ENCODE peak calls at places on chromosomes 3 and 15, in five cellular contexts. J is sigmoid colon, O is PC-9, A is right cardiac atrium, U is BE2C. N is an unnamed sample.
A peak's percentile ranks its signal among the peaks of the same experiment; 100 is the strongest.

GRCh38 chr3:16583551-16583950 is 21.7 kb downstream of the DAZL start:
- DNase-seq in J (no peak), O (no peak), A (no peak), U (no peak), N (no peak)

GRCh38 chr3:72665103-72665502 is 183.1 kb downstream of the SHQ1 start:
- DNase-seq in J (no peak), O (no peak), A (no peak), U (no peak), N (no peak)

GRCh38 chr3:150419076-150419868 is 11.2 kb downstream of the TSC22D2 start:
- DNase-seq in J (no peak), O (no peak), A (no peak), U (no peak), N (no peak)

GRCh38 chr3:129162729-129163579 is 2.1 kb upstream of the ISY1 start:
- DNase-seq in J (no peak), O (no peak), A (no peak), U (no peak), N (no peak)

GRCh38 chr3:128194843-128195242 is 41.6 kb downstream of the EEFSEC start:
- DNase-seq in J (no peak), O (no peak), A (peak; percentile 80), U (peak; percentile 51), N (peak; percentile 56)

GRCh38 chr3:36663666-36664291 is 100.6 kb downstream of the DCLK3 start:
- DNase-seq in J (no peak), O (no peak), A (no peak), U (no peak), N (no peak)

GRCh38 chr15:91853968-91854943 is 748 bp downstream of the SLCO3A1 start:
- DNase-seq in J (peak; percentile 71), O (peak; percentile 51), A (peak; percentile 80), U (peak; percentile 69), N (peak; percentile 49)

GRCh38 chr3:116356056-116356455 is 89.2 kb downstream of the LSAMP start:
- DNase-seq in J (no peak), O (no peak), A (no peak), U (no peak), N (no peak)

GRCh38 chr3:182713743-182714517 is 79.4 kb upstream of the ATP11B start:
- DNase-seq in J (no peak), O (peak; percentile 24), A (no peak), U (no peak), N (no peak)

GRCh38 chr3:113405180-113405579 is 36.1 kb downstream of the CFAP44 start:
- DNase-seq in J (no peak), O (no peak), A (no peak), U (no peak), N (no peak)

GRCh38 chr3:52240059-52240885 is 1.3 kb upstream of the TWF2 start:
- DNase-seq in J (peak; percentile 87), O (no peak), A (peak; percentile 71), U (peak; percentile 88), N (peak; percentile 26)

GRCh38 chr3:153829596-153830170 is 291.5 kb upstream of the ARHGEF26 start:
- DNase-seq in J (no peak), O (no peak), A (no peak), U (no peak), N (no peak)

GRCh38 chr3:48655586-48655985 is 7.1 kb downstream of the CELSR3 start:
- DNase-seq in J (no peak), O (no peak), A (no peak), U (no peak), N (no peak)

GRCh38 chr3:134426660-134427181 is 52.5 kb upstream of the AMOTL2 start:
- DNase-seq in J (no peak), O (no peak), A (no peak), U (no peak), N (no peak)

GRCh38 chr3:197516517-197516889 is 39.3 kb downstream of the BDH1 start:
- DNase-seq in J (no peak), O (peak; percentile 91), A (no peak), U (no peak), N (no peak)

GRCh38 chr3:30625541-30626438 is 19.4 kb downstream of the TGFBR2 start:
- DNase-seq in J (no peak), O (peak; percentile 43), A (no peak), U (no peak), N (no peak)
- H3K4me1 ChIP-seq in J (no peaks in the 10 kb centered on the region), O (peaks cover 27% of the 10 kb centered on the region), A (peaks cover 32% of the 10 kb centered on the region), U (no peaks in the 10 kb centered on the region), N (peaks cover 100% of the 10 kb centered on the region)

GRCh38 chr3:50237133-50237651 is 1.2 kb downstream of the GNAI2 start:
- DNase-seq in J (no peak), O (peak; percentile 36), A (peak; percentile 80), U (no peak), N (peak; percentile 50)
- H3K4me1 ChIP-seq in J (no peaks in the 10 kb centered on the region), O (peaks cover 24% of the 10 kb centered on the region), A (peaks cover 12% of the 10 kb centered on the region), U (no peaks in the 10 kb centered on the region), N (peaks cover 43% of the 10 kb centered on the region)

GRCh38 chr15:63764912-63765311 is 68.8 kb downstream of the HERC1 start:
- DNase-seq in J (no peak), O (no peak), A (no peak), U (no peak), N (no peak)

GRCh38 chr15:63759752-63760151 is 74.0 kb downstream of the HERC1 start:
- DNase-seq in J (no peak), O (no peak), A (no peak), U (peak; percentile 16), N (no peak)

GRCh38 chr15:63764124-63764827 is 69.5 kb downstream of the HERC1 start:
- DNase-seq in J (no peak), O (no peak), A (no peak), U (no peak), N (no peak)

GRCh38 chr15:63765338-63765737 is 68.4 kb downstream of the HERC1 start:
- DNase-seq in J (no peak), O (no peak), A (no peak), U (no peak), N (no peak)

GRCh38 chr15:63763476-63764123 is 70.1 kb downstream of the HERC1 start:
- DNase-seq in J (no peak), O (no peak), A (no peak), U (no peak), N (no peak)
- H3K4me1 ChIP-seq in J (no peaks in the 10 kb centered on the region), O (no peaks in the 10 kb centered on the region), A (peaks cover 9% of the 10 kb centered on the region), U (peaks cover 5% of the 10 kb centered on the region), N (peaks cover 81% of the 10 kb centered on the region)

DNA sequence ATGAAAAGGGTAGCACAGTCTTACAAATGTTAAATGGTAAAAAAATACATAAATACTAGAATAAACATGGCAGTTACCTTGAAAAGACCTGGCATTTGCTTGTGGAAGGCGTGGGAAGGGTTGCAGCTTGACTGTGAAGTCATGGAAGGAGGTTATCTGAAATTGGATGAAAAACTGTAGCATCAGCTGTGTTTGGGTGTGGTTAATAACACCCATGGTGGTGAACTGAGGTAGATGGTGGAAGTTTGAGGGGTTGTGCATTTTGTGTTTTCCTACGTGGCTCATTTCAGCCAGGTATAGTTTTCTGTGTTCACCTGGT is 46.5 kb downstream of the PSMD6 start:
- DNase-seq in J (no peak), O (no peak), A (no peak), U (no peak), N (no peak)
- H3K4me1 ChIP-seq in J (no peaks in the 10 kb centered on the region), O (peaks cover 16% of the 10 kb centered on the region), A (peaks cover 9% of the 10 kb centered on the region), U (peaks cover 3% of the 10 kb centered on the region), N (peaks cover 38% of the 10 kb centered on the region)

GRCh38 chr15:90149609-90150340 is 47.5 kb upstream of the IDH2 start:
- DNase-seq in J (no peak), O (no peak), A (no peak), U (no peak), N (no peak)

GRCh38 chr15:90153658-90154057 is 47.5 kb upstream of the SEMA4B start:
- DNase-seq in J (no peak), O (no peak), A (no peak), U (no peak), N (no peak)

GRCh38 chr15:90151989-90152645 is 49.0 kb upstream of the SEMA4B start:
- DNase-seq in J (no peak), O (no peak), A (no peak), U (no peak), N (no peak)

GRCh38 chr15:90154861-90155626 is 46.1 kb upstream of the SEMA4B start:
- DNase-seq in J (peak; percentile 78), O (no peak), A (no peak), U (peak; percentile 39), N (no peak)

GRCh38 chr15:90154246-90154645 is 46.9 kb upstream of the SEMA4B start:
- DNase-seq in J (no peak), O (no peak), A (no peak), U (no peak), N (no peak)
- H3K4me1 ChIP-seq in J (no peaks in the 10 kb centered on the region), O (peaks cover 44% of the 10 kb centered on the region), A (no peaks in the 10 kb centered on the region), U (peaks cover 14% of the 10 kb centered on the region), N (peaks cover 6% of the 10 kb centered on the region)

GRCh38 chr15:88631464-88632028 is 7.3 kb upstream of the ISG20 start:
- DNase-seq in J (peak; percentile 68), O (no peak), A (no peak), U (no peak), N (no peak)
- H3K4me1 ChIP-seq in J (no peaks in the 10 kb centered on the region), O (peaks cover 11% of the 10 kb centered on the region), A (peaks cover 2% of the 10 kb centered on the region), U (no peaks in the 10 kb centered on the region), N (no peaks in the 10 kb centered on the region)

GRCh38 chr15:70435369-70435768 is 328.0 kb downstream of the UACA start:
- DNase-seq in J (no peak), O (peak; percentile 25), A (no peak), U (no peak), N (no peak)

GRCh38 chr15:70437882-70438331 is 325.5 kb downstream of the UACA start:
- DNase-seq in J (no peak), O (peak; percentile 57), A (no peak), U (peak; percentile 30), N (no peak)

GRCh38 chr15:70435872-70436271 is 327.5 kb downstream of the UACA start:
- DNase-seq in J (no peak), O (no peak), A (no peak), U (no peak), N (no peak)

GRCh38 chr15:70437089-70437488 is 326.3 kb downstream of the UACA start:
- DNase-seq in J (no peak), O (no peak), A (no peak), U (no peak), N (no peak)

GRCh38 chr15:70436428-70436827 is 326.9 kb downstream of the UACA start:
- DNase-seq in J (no peak), O (no peak), A (no peak), U (no peak), N (no peak)
- H3K4me1 ChIP-seq in J (no peaks in the 10 kb centered on the region), O (peaks cover 65% of the 10 kb centered on the region), A (peaks cover 6% of the 10 kb centered on the region), U (peaks cover 46% of the 10 kb centered on the region), N (peaks cover 2% of the 10 kb centered on the region)

N was measured in heart right ventricle.